ENCODE peak calls at places on chromosomes 2 and 18, in four cellular contexts. One of them, this sample, is unnamed.

GRCh38 chr2:163231666-163232065 is 393.1 kb upstream of the KCNH7 start:
- DNase-seq in AG09319: no peak
- DNase-seq in Panc1: no peak
- DNase-seq in Caco-2: no peak
- DNase-seq in this sample: no peak

GRCh38 chr2:109470121-109470921 is 143.4 kb downstream of the SEPTIN10 start:
- DNase-seq in Panc1: no peak
- DNase-seq in Caco-2: peak; percentile 15
- DNase-seq in AG09319: no peak
- DNase-seq in this sample: no peak

GRCh38 chr2:173658946-173659371 is 304.3 kb downstream of the CDCA7 start:
- DNase-seq in Caco-2: no peak
- DNase-seq in Panc1: no peak
- DNase-seq in AG09319: peak; percentile 79
- DNase-seq in this sample: no peak

GRCh38 chr2:112698834-112699515 is 21.8 kb upstream of the NT5DC4 start:
- DNase-seq in Panc1: no peak
- DNase-seq in Caco-2: no peak
- DNase-seq in AG09319: no peak
- DNase-seq in this sample: no peak

GRCh38 chr2:100580474-100581264 is 17.9 kb downstream of the PDCL3 start:
- DNase-seq in Caco-2: no peak
- DNase-seq in AG09319: no peak
- DNase-seq in Panc1: no peak
- DNase-seq in this sample: peak; percentile 85

GRCh38 chr2:197209274-197209673 is 101.3 kb downstream of the ANKRD44 start:
- DNase-seq in Panc1: no peak
- DNase-seq in Caco-2: no peak
- DNase-seq in AG09319: no peak
- DNase-seq in this sample: no peak

GRCh38 chr2:108215794-108216211 is 24.0 kb upstream of the SULT1C3 start:
- DNase-seq in Caco-2: peak; percentile 46
- DNase-seq in Panc1: no peak
- DNase-seq in AG09319: no peak
- DNase-seq in this sample: no peak

GRCh38 chr2:20823917-20824316 is 1.0 kb upstream of the LDAH start:
- DNase-seq in Caco-2: peak; percentile 51
- DNase-seq in AG09319: no peak
- DNase-seq in Panc1: no peak
- DNase-seq in this sample: no peak

GRCh38 chr2:48530033-48530804 is at the start of gene STON1:
- DNase-seq in Panc1: no peak
- DNase-seq in Caco-2: peak; percentile 45
- DNase-seq in AG09319: no peak
- DNase-seq in this sample: no peak

GRCh38 chr2:77005522-77005921 is 516.7 kb downstream of the LRRTM4 start:
- DNase-seq in Caco-2: no peak
- DNase-seq in Panc1: no peak
- DNase-seq in AG09319: no peak
- DNase-seq in this sample: no peak

GRCh38 chr18:74299746-74300145 is 8.0 kb upstream of the CYB5A start:
- DNase-seq in Caco-2: no peak
- DNase-seq in AG09319: no peak
- DNase-seq in Panc1: no peak
- DNase-seq in this sample: no peak

GRCh38 chr2:10006248-10007147 is 36.9 kb upstream of the KLF11 start:
- DNase-seq in Panc1: no peak
- DNase-seq in Caco-2: no peak
- DNase-seq in AG09319: no peak
- DNase-seq in this sample: no peak

GRCh38 chr2:172525601-172526000 is 30.3 kb upstream of the PDK1 start:
- DNase-seq in AG09319: no peak
- DNase-seq in Panc1: no peak
- DNase-seq in Caco-2: peak; percentile 32
- DNase-seq in this sample: no peak

GRCh38 chr2:190501702-190502407 is 32.7 kb downstream of the NEMP2 start:
- DNase-seq in AG09319: no peak
- DNase-seq in Panc1: no peak
- DNase-seq in Caco-2: no peak
- DNase-seq in this sample: no peak

GRCh38 chr2:11865378-11865777 is 118.9 kb downstream of the LPIN1 start:
- DNase-seq in Panc1: no peak
- DNase-seq in Caco-2: no peak
- DNase-seq in AG09319: no peak
- DNase-seq in this sample: no peak

GRCh38 chr2:12090590-12090989 is 344.2 kb downstream of the LPIN1 start:
- DNase-seq in Caco-2: no peak
- DNase-seq in Panc1: no peak
- DNase-seq in AG09319: no peak
- DNase-seq in this sample: no peak

GRCh38 chr2:224772494-224772893 is 56.3 kb upstream of the CCDC195 start:
- DNase-seq in AG09319: no peak
- DNase-seq in Panc1: no peak
- DNase-seq in Caco-2: no peak
- DNase-seq in this sample: no peak

GRCh38 chr2:20446280-20446916 is 476 bp upstream of the RHOB start:
- DNase-seq in AG09319: no peak
- DNase-seq in Panc1: no peak
- DNase-seq in Caco-2: no peak
- DNase-seq in this sample: peak; percentile 86

GRCh38 chr2:217326238-217327022 is 466.6 kb upstream of the TNP1 start:
- DNase-seq in AG09319: no peak
- DNase-seq in Panc1: no peak
- DNase-seq in Caco-2: no peak
- DNase-seq in this sample: no peak

GRCh38 chr18:69948919-69949537 is 1.4 kb upstream of the CD226 start:
- DNase-seq in Caco-2: no peak
- DNase-seq in Panc1: no peak
- DNase-seq in AG09319: no peak
- DNase-seq in this sample: no peak

GRCh38 chr2:7034313-7034712 is 117.1 kb downstream of the RNF144A start:
- DNase-seq in Caco-2: no peak
- DNase-seq in AG09319: no peak
- DNase-seq in Panc1: no peak
- DNase-seq in this sample: no peak

GRCh38 chr18:27004056-27004829 is 138.7 kb upstream of the AQP4 start:
- DNase-seq in Caco-2: no peak
- DNase-seq in AG09319: no peak
- DNase-seq in Panc1: no peak
- DNase-seq in this sample: no peak

GRCh38 chr2:42125887-42126594 is 43.1 kb upstream of the EML4 start:
- DNase-seq in Caco-2: no peak
- DNase-seq in Panc1: no peak
- DNase-seq in AG09319: no peak
- DNase-seq in this sample: peak; percentile 85

GRCh38 chr2:118421648-118422047 is 333.4 kb downstream of the INSIG2 start:
- DNase-seq in Panc1: no peak
- DNase-seq in AG09319: no peak
- DNase-seq in Caco-2: no peak
- DNase-seq in this sample: no peak

GRCh38 chr2:54956392-54956722 is 93.9 kb downstream of the RTN4 start:
- DNase-seq in AG09319: no peak
- DNase-seq in Panc1: no peak
- DNase-seq in Caco-2: no peak
- DNase-seq in this sample: no peak

GRCh38 chr2:233353769-233354499 is at the start of gene DGKD:
- DNase-seq in Caco-2: peak; percentile 88
- DNase-seq in AG09319: peak; percentile 2
- DNase-seq in Panc1: no peak
- DNase-seq in this sample: no peak

GRCh38 chr2:219285348-219285685 is 6.2 kb downstream of the DNAJB2 start:
- DNase-seq in AG09319: no peak
- DNase-seq in Caco-2: no peak
- DNase-seq in Panc1: no peak
- DNase-seq in this sample: no peak

GRCh38 chr2:12686708-12687107 is 30.0 kb upstream of the TRIB2 start:
- DNase-seq in Panc1: no peak
- DNase-seq in AG09319: no peak
- DNase-seq in Caco-2: no peak
- DNase-seq in this sample: no peak

GRCh38 chr2:175373729-175374128 is 192.2 kb upstream of the ATP5MC3 start:
- DNase-seq in Caco-2: no peak
- DNase-seq in AG09319: no peak
- DNase-seq in Panc1: no peak
- DNase-seq in this sample: no peak

GRCh38 chr2:185219981-185220380 is 518.6 kb upstream of the FSIP2 start:
- DNase-seq in AG09319: no peak
- DNase-seq in Panc1: no peak
- DNase-seq in Caco-2: peak; percentile 40
- DNase-seq in this sample: no peak

GRCh38 chr2:10792660-10793400 is 19.8 kb downstream of the PDIA6 start:
- DNase-seq in AG09319: no peak
- DNase-seq in Caco-2: no peak
- DNase-seq in Panc1: no peak
- DNase-seq in this sample: no peak

GRCh38 chr2:25362564-25363145 is 20.9 kb upstream of the DNMT3A start:
- DNase-seq in AG09319: no peak
- DNase-seq in Caco-2: no peak
- DNase-seq in Panc1: no peak
- DNase-seq in this sample: no peak

GRCh38 chr2:190791983-190792575 is 88.5 kb upstream of the GLS start:
- DNase-seq in AG09319: no peak
- DNase-seq in Panc1: no peak
- DNase-seq in Caco-2: no peak
- DNase-seq in this sample: no peak

GRCh38 chr2:12064153-12064552 is 317.7 kb downstream of the LPIN1 start:
- DNase-seq in Caco-2: no peak
- DNase-seq in Panc1: no peak
- DNase-seq in AG09319: no peak
- DNase-seq in this sample: no peak

GRCh38 chr18:2932247-2933181 is 80.4 kb downstream of the LPIN2 start:
- DNase-seq in Caco-2: peak; percentile 68
- DNase-seq in Panc1: peak; percentile 13
- DNase-seq in AG09319: peak; percentile 38
- DNase-seq in this sample: no peak

GRCh38 chr2:106334802-106335201 is 133.4 kb downstream of the RGPD3 start:
- DNase-seq in Panc1: no peak
- DNase-seq in Caco-2: no peak
- DNase-seq in AG09319: no peak
- DNase-seq in this sample: no peak

GRCh38 chr2:233267516-233268245 is 16.2 kb downstream of the ATG16L1 start:
- DNase-seq in Caco-2: no peak
- DNase-seq in Panc1: no peak
- DNase-seq in AG09319: no peak
- DNase-seq in this sample: no peak

GRCh38 chr2:169732583-169733358 is 861 bp upstream of the KLHL23 start:
- DNase-seq in Caco-2: no peak
- DNase-seq in AG09319: no peak
- DNase-seq in Panc1: no peak
- DNase-seq in this sample: no peak

GRCh38 chr2:168160897-168161296 is 86.5 kb downstream of the STK39 start:
- DNase-seq in Caco-2: peak; percentile 54
- DNase-seq in Panc1: peak; percentile 10
- DNase-seq in AG09319: no peak
- DNase-seq in this sample: no peak

GRCh38 chr2:120879401-120880295 is 144.0 kb downstream of the GLI2 start:
- DNase-seq in AG09319: no peak
- DNase-seq in Panc1: no peak
- DNase-seq in Caco-2: peak; percentile 46
- DNase-seq in this sample: no peak
- TF ChIP-seq CTCF in AG09319: no peak
- TF ChIP-seq CTCF in Panc1: no peak
- TF ChIP-seq CTCF in Caco-2: peak; percentile 42
- TF ChIP-seq CTCF in this sample: no peak

GRCh38 chr2:143128681-143129580 is at the start of gene ARHGAP15:
- DNase-seq in Panc1: no peak
- DNase-seq in AG09319: no peak
- DNase-seq in Caco-2: no peak
- DNase-seq in this sample: no peak
- TF ChIP-seq CTCF in Panc1: no peak
- TF ChIP-seq CTCF in AG09319: no peak
- TF ChIP-seq CTCF in Caco-2: no peak
- TF ChIP-seq CTCF in this sample: no peak

GRCh38 chr18:59140287-59140885 is 702 bp downstream of the SEC11C start:
- DNase-seq in Caco-2: peak; percentile 8
- DNase-seq in Panc1: no peak
- DNase-seq in AG09319: no peak
- DNase-seq in this sample: no peak
- TF ChIP-seq CTCF in Caco-2: no peak
- TF ChIP-seq CTCF in Panc1: no peak
- TF ChIP-seq CTCF in AG09319: no peak
- TF ChIP-seq CTCF in this sample: no peak

DNA sequence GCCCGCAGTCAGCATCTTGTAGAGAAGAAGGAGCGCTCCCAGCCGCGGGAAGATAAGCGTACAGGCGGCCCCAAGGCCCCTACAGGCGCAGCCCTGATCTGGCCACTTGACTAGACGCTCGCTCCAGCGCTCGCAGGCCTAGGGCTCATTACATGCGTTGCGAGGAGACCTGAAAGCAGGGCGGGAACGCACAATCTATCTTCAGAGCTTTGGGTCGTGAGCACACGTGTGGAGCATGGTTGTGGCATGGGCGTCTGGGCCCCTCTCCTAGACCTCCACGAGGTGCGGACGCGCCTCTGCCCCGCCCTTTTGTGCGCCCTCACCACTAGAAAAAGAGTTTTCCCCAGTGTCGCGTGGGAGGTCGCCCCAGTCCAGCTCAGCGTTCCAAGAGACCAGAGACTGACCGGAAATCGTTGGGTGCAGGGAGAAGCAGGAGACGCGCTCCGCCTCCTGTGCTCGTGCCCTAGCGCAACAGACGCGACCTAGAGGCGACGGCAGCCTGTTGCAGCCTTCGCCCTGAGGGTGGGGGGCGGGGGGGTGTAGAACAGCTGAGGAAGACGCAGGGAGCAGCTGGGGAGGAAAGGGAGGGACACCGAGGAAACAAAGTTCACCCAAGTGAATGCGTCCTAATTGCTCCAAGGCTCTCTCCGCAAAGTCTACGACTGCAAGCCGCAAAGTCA is 12.6 kb downstream of the NR4A2 start:
- DNase-seq in Caco-2: no peak
- DNase-seq in Panc1: no peak
- DNase-seq in AG09319: no peak
- DNase-seq in this sample: peak; percentile 88
- TF ChIP-seq CTCF in Caco-2: no peak
- TF ChIP-seq CTCF in Panc1: no peak
- TF ChIP-seq CTCF in AG09319: peak; percentile 6
- TF ChIP-seq CTCF in this sample: no peak

GRCh38 chr18:61832858-61833257 is 59.9 kb downstream of the RNF152 start:
- DNase-seq in AG09319: no peak
- DNase-seq in Panc1: no peak
- DNase-seq in Caco-2: no peak
- DNase-seq in this sample: no peak
- TF ChIP-seq CTCF in AG09319: no peak
- TF ChIP-seq CTCF in Panc1: no peak
- TF ChIP-seq CTCF in Caco-2: no peak
- TF ChIP-seq CTCF in this sample: no peak

GRCh38 chr2:74222300-74222650 is 23.9 kb downstream of the MTHFD2 start:
- DNase-seq in Caco-2: no peak
- DNase-seq in AG09319: no peak
- DNase-seq in Panc1: no peak
- DNase-seq in this sample: no peak
- TF ChIP-seq CTCF in Caco-2: no peak
- TF ChIP-seq CTCF in AG09319: no peak
- TF ChIP-seq CTCF in Panc1: no peak
- TF ChIP-seq CTCF in this sample: no peak

GRCh38 chr2:16774980-16775963 is 109.6 kb upstream of the CYRIA start:
- DNase-seq in Panc1: no peak
- DNase-seq in Caco-2: peak; percentile 20
- DNase-seq in AG09319: no peak
- DNase-seq in this sample: no peak
- TF ChIP-seq CTCF in Panc1: no peak
- TF ChIP-seq CTCF in Caco-2: peak; percentile 16
- TF ChIP-seq CTCF in AG09319: no peak
- TF ChIP-seq CTCF in this sample: no peak

This sample was measured in lower leg skin.